ENCODE peak calls at places on chromosomes 1 and 21, in six cellular contexts. Y, S, X, W, Q and F are unnamed samples. For H3K9me3, the result is how much of the 10 kb centered on the place peaks cover.

GRCh38 chr1:55781944-55782482 is 566.8 kb upstream of the USP24 start:
- DNase-seq in X (no peak), W (peak), Q (no peak), Y (peak), S (peak), F (peak)

GRCh38 chr1:43147625-43148319 is 24.3 kb downstream of the EBNA1BP2 start:
- DNase-seq in S (peak), Y (peak), W (peak), Q (peak), X (peak), F (peak)

GRCh38 chr1:53359934-53360276 is 32.0 kb upstream of the LRP8 start:
- DNase-seq in W (no peak), X (no peak), Y (no peak), S (no peak), Q (no peak), F (no peak)

GRCh38 chr1:30446508-30446907 is 276.9 kb downstream of the MATN1 start:
- DNase-seq in S (no peak), Q (no peak), X (no peak), Y (no peak), W (no peak), F (no peak)

GRCh38 chr1:235583511-235584001 is 66.0 kb downstream of the GNG4 start:
- DNase-seq in Q (no peak), X (no peak), W (no peak), S (no peak), Y (no peak), F (no peak)

GRCh38 chr1:26154750-26155149 is 4.1 kb upstream of the FAM110D start:
- DNase-seq in Q (no peak), X (no peak), S (no peak), W (no peak), Y (no peak), F (no peak)

GRCh38 chr1:12477936-12478611 is 139.9 kb downstream of the DHRS3 start:
- DNase-seq in Y (peak), Q (peak), S (peak), W (peak), X (peak), F (peak)

GRCh38 chr1:58816747-58817221 is 32.9 kb upstream of the JUN start:
- DNase-seq in W (no peak), Q (no peak), Y (peak), S (no peak), X (no peak), F (no peak)

GRCh38 chr1:114208659-114209215 is 55.1 kb upstream of the SYT6 start:
- DNase-seq in S (no peak), Y (no peak), Q (peak), X (no peak), W (no peak), F (no peak)

GRCh38 chr1:109832935-109833334 is 69.2 kb upstream of the EPS8L3 start:
- DNase-seq in Y (no peak), X (no peak), W (no peak), Q (no peak), S (no peak), F (no peak)

GRCh38 chr1:116334015-116334547 is 39.0 kb upstream of the ATP1A1 start:
- DNase-seq in Y (peak), X (no peak), Q (no peak), S (no peak), W (no peak), F (peak)

GRCh38 chr21:38699048-38699447 is 106.7 kb upstream of the ETS2 start:
- DNase-seq in S (no peak), W (no peak), Q (no peak), X (no peak), Y (no peak), F (no peak)

GRCh38 chr1:8551613-8552093 is 233.7 kb downstream of the SLC45A1 start:
- DNase-seq in X (no peak), Y (no peak), W (no peak), S (no peak), Q (no peak), F (no peak)

GRCh38 chr1:210292276-210292851 is 36.3 kb upstream of the HHAT start:
- DNase-seq in Y (no peak), W (peak), Q (peak), X (peak), S (peak), F (peak)

GRCh38 chr1:174068000-174068399 is 45.8 kb upstream of the RC3H1 start:
- DNase-seq in Y (peak), S (no peak), Q (no peak), X (no peak), W (no peak), F (no peak)

GRCh38 chr1:47679301-47679751 is 241.5 kb downstream of the FOXD2 start:
- DNase-seq in X (no peak), Y (no peak), W (no peak), S (no peak), Q (no peak), F (peak)

DNA sequence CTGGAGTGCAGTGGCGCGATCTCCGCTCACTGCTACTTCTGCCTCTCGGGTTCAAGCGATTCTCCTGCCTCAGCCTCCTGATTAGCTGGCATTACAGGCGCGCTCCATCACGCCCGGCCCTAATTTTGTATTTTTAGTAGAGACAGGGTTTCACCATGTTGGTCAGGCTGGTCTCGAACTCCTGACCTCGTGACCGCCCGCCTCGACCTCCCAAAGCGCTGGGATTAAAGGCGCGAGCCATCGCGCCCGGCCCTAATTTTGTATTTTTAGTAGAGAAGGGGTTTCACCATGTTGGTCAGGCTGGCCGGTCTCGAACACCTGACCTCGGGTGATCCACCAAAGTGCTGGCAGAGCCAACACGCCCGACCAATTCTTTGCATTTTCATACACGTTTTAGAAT is 48.0 kb upstream of the LCE5A start:
- DNase-seq in W (no peak), X (no peak), S (no peak), Q (no peak), Y (no peak), F (no peak)
- H3K9me3 ChIP-seq in W (under half), X (under half), S (under half), Q (under half), Y (under half), F (under half)

GRCh38 chr1:231210126-231210525 is 30.9 kb upstream of the GNPAT start:
- DNase-seq in S (no peak), Y (no peak), Q (no peak), W (no peak), X (no peak), F (no peak)
- H3K9me3 ChIP-seq in S (under half), Y (under half), Q (under half), W (under half), X (under half), F (under half)

DNA sequence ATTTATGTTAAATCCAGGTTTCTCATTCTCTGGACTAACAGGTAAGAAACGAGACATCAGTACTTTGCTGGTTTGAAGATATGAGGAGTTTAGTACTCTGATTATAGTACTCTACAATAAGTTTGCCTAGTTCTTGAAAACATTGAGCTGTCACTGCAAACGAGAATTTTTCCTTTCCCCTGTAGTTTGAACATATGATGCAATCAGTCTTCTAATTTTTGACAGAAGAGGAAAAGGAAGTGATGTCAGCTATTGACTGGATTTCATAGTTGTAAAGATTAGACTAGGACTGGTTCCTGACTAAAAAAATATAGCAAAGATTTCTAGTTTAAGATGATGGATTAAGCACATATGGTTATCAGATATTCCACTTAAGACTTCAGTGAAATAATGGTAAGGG is 461.9 kb downstream of the LRRIQ3 start:
- DNase-seq in Q (no peak), S (no peak), Y (no peak), X (no peak), W (no peak), F (no peak)
- H3K9me3 ChIP-seq in Q (under half), S (under half), Y (under half), X (under half), W (under half), F (under half)

GRCh38 chr21:28213221-28213620 is 779.5 kb downstream of the LTN1 start:
- DNase-seq in Q (no peak), Y (no peak), X (no peak), S (no peak), W (no peak), F (no peak)

GRCh38 chr21:28207776-28208175 is 784.9 kb downstream of the LTN1 start:
- DNase-seq in S (no peak), X (no peak), Q (peak), Y (peak), W (no peak), F (no peak)

GRCh38 chr21:28216976-28217523 is 775.6 kb downstream of the LTN1 start:
- DNase-seq in W (no peak), X (no peak), Q (no peak), S (no peak), Y (no peak), F (no peak)

GRCh38 chr21:28215214-28215954 is 777.3 kb downstream of the LTN1 start:
- DNase-seq in W (no peak), S (no peak), X (no peak), Y (peak), Q (no peak), F (no peak)

DNA sequence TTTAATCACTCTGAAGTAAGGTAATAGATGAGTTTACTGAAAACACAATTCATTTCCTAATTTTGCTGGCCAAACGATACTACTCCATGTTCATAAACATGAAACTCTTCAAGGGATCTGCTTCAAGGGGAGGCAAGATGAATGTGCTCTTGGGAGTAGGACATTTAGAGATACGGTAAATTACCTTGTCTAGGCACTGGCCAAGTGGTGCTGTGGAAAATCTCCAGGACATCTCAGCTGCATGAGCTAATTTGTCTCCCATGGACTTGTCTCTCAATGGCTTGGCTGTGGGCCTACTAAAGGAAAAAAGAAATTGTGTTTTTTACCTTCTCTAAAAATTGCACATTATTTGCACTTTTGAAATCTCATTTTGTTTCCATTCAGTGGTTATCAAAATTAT is 780.6 kb downstream of the LTN1 start:
- DNase-seq in W (no peak), X (no peak), Y (no peak), S (no peak), Q (no peak), F (no peak)
- H3K9me3 ChIP-seq in W (under half), X (under half), Y (under half), S (under half), Q (under half), F (under half)

GRCh38 chr1:2929335-2929734 is 91.9 kb upstream of the ACTRT2 start:
- DNase-seq in X (no peak), W (no peak), Q (no peak), Y (no peak), S (no peak), F (no peak)
- H3K9me3 ChIP-seq in X (under half), W (under half), Q (under half), Y (half or more), S (under half), F (under half)

DNA sequence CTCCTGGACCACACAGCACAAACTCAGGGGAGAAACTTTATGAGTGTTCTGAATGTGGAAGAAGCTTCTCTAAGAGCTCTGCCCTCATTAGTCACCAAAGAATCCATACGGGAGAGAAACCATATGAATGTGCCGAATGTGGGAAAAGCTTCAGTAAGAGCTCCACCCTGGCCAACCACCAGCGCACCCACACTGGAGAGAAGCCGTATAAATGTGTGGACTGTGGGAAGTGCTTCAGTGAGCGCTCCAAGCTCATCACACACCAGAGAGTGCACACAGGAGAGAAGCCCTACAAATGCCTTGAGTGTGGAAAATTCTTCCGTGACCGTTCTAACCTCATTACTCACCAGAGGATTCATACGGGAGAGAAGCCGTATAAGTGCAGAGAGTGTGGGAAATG is 22.5 kb downstream of the ZSCAN20 start:
- DNase-seq in Q (no peak), X (no peak), W (no peak), Y (no peak), S (no peak), F (no peak)
- H3K9me3 ChIP-seq in Q (under half), X (under half), W (under half), Y (under half), S (under half), F (under half)

GRCh38 chr1:69269491-69269890 is 298.2 kb upstream of the LRRC7 start:
- DNase-seq in X (no peak), Y (no peak), S (no peak), W (no peak), Q (no peak), F (no peak)
- H3K9me3 ChIP-seq in X (under half), Y (under half), S (under half), W (under half), Q (under half), F (under half)

DNA sequence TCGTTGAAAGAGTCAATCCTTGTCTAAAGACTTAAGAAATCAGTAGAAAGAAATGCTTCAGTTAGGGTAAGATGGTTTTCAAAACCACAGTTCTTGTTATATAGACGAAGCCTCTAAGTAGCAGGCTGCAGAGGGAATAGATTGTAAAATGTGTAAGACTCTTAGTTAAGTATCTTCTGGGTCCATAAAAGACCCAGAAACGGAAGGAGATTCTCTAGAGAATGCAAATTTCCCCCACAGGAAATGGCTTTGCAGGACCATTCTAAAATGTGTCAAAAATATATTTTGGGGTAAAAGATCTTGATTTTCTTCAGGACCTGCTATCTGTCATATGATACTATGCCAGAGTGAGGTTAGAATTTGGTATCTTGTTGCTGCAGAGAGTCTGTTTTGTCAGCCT is 13.4 kb downstream of the OR2T1 start:
- DNase-seq in W (no peak), Q (no peak), Y (no peak), S (no peak), X (no peak), F (no peak)
- H3K9me3 ChIP-seq in W (under half), Q (under half), Y (under half), S (under half), X (under half), F (under half)

DNA sequence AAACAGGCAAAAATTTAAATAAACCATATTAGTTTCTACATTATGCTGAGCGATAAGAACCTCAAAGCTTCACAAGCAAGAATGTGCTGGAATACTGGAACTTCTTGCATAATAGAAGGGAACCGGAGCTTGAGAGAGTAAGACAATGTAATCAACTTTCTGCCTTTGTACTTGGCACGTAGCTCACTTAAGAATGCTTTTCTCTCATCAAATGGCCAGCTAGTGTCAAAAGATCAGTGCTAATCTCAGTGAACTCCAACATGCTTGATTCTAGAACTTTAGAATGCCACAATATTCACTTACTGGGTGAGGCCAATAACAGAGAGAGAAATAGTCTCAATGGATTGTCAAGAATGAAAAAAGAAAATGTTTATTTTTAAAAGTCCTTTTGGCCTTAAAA is 486.1 kb upstream of the LRRC7 start:
- DNase-seq in Y (no peak), S (no peak), Q (no peak), X (no peak), W (no peak), F (no peak)
- H3K9me3 ChIP-seq in Y (under half), S (under half), Q (under half), X (under half), W (under half), F (under half)